ENCODE peak calls at places on chromosomes 7 and 10, in ten cellular contexts. W is heart left ventricle, J is brain microvascular endothelial cell, C is spleen, I is pancreas, N is BJ, O is psoas muscle, P is AG09309, G is GM12864, T is kidney. D is an unnamed sample.
A peak's percentile ranks its signal among the peaks of the same experiment; 100 is the strongest.

GRCh38 chr10:65802391-65802790 is 1123.4 kb upstream of the LRRTM3 start:
- DNase-seq in W (no peak), J (no peak), C (no peak), I (no peak), N (no peak), O (no peak), P (no peak), G (no peak), T (no peak), D (no peak)

GRCh38 chr7:148587076-148587475 is 3.5 kb upstream of the C7orf33 start:
- DNase-seq in W (no peak), J (no peak), C (no peak), I (no peak), N (no peak), O (no peak), P (no peak), G (no peak), T (no peak), D (no peak)

GRCh38 chr7:158588085-158588877 is 658 bp upstream of the PTPRN2 start:
- DNase-seq in W (no peak), J (no peak), C (no peak), I (no peak), N (no peak), O (no peak), P (no peak), G (no peak), T (peak; percentile 65), D (no peak)

GRCh38 chr7:92246363-92247101 is 758 bp downstream of the ANKIB1 start:
- DNase-seq in W (peak; percentile 19), J (no peak), C (peak; percentile 81), I (no peak), N (no peak), O (no peak), P (no peak), G (no peak), T (no peak), D (no peak)

GRCh38 chr10:8628351-8628750 is 573.9 kb downstream of the GATA3 start:
- DNase-seq in W (no peak), J (no peak), C (no peak), I (no peak), N (no peak), O (no peak), P (no peak), G (no peak), T (no peak), D (no peak)

GRCh38 chr7:136884492-136884891 is 16.0 kb downstream of the CHRM2 start:
- DNase-seq in W (no peak), J (no peak), C (no peak), I (no peak), N (no peak), O (no peak), P (no peak), G (no peak), T (no peak), D (no peak)

GRCh38 chr10:79073784-79074432 is 5.1 kb downstream of the ZMIZ1 start:
- DNase-seq in W (no peak), J (peak; percentile 40), C (no peak), I (peak; percentile 61), N (no peak), O (peak; percentile 73), P (no peak), G (no peak), T (peak; percentile 87), D (no peak)

GRCh38 chr7:43787771-43788170 is 29.3 kb downstream of the BLVRA start:
- DNase-seq in W (no peak), J (no peak), C (no peak), I (no peak), N (no peak), O (no peak), P (no peak), G (no peak), T (no peak), D (no peak)

GRCh38 chr10:121007264-121007663 is 156.1 kb downstream of the WDR11 start:
- DNase-seq in W (no peak), J (no peak), C (no peak), I (no peak), N (no peak), O (no peak), P (no peak), G (no peak), T (no peak), D (no peak)

GRCh38 chr10:80617807-80618206 is 80.1 kb downstream of the SH2D4B start:
- DNase-seq in W (no peak), J (no peak), C (no peak), I (no peak), N (no peak), O (no peak), P (no peak), G (no peak), T (no peak), D (no peak)

GRCh38 chr10:90969947-90970673 is 49.2 kb upstream of the ANKRD1 start:
- DNase-seq in W (no peak), J (peak; percentile 46), C (no peak), I (no peak), N (peak; percentile 31), O (no peak), P (peak; percentile 55), G (no peak), T (no peak), D (peak; percentile 40)
- H3K4me3 ChIP-seq in W (no peak overlapping the region), J (no peak overlapping the region), C (no peak overlapping the region), I (no peak overlapping the region), N (no peak overlapping the region), O (peak overlapping the region; percentile 23), P (no peak overlapping the region), G (no peak overlapping the region), T (no peak overlapping the region), D (no peak overlapping the region)

GRCh38 chr7:31476073-31476745 is 37.7 kb upstream of the ITPRID1 start:
- DNase-seq in W (no peak), J (no peak), C (no peak), I (no peak), N (no peak), O (no peak), P (no peak), G (no peak), T (no peak), D (no peak)
- TF ChIP-seq CTCF in W (no peak), J (peak; percentile 6), C (no peak), I (no peak), N (no peak), O (no peak), P (no peak), G (no peak), T (no peak), D (peak; percentile 27)

DNA sequence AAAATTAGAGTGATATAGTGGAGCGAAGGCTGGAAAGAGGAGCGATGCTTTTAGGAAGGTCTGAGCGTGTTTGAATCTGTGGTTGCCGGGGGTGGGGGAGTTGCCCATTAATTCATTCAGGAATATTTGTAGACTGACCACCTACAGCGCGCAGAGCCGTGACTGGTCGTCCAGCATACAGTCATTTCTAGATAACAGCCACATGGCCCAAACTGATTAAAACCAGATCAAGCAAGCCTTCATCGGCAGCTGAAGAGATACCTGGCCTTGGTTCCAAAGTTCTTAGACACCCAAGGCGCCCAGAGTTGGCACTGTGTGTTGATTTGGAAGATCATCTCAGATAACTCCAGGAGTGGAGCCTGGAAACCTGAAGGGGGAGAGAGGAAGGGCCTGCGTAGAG is 1.7 kb downstream of the PROSER2 start:
- DNase-seq in W (no peak), J (no peak), C (no peak), I (no peak), N (no peak), O (no peak), P (no peak), G (no peak), T (no peak), D (no peak)
- H3K4me3 ChIP-seq in W (no peak overlapping the region), J (no peak overlapping the region), C (no peak overlapping the region), I (peak overlapping the region; percentile 94), N (no peak overlapping the region), O (no peak overlapping the region), P (no peak overlapping the region), G (no peak overlapping the region), T (peak overlapping the region; percentile 33), D (no peak overlapping the region)

GRCh38 chr7:6447589-6448210 is at the start of gene DAGLB:
- DNase-seq in W (peak; percentile 93), J (peak; percentile 80), C (peak; percentile 99), I (peak; percentile 90), N (peak; percentile 50), O (peak; percentile 98), P (peak; percentile 40), G (peak; percentile 78), T (peak; percentile 98), D (peak; percentile 46)
- TF ChIP-seq CTCF in W (no peak), J (no peak), C (no peak), I (no peak), N (no peak), O (no peak), P (no peak), G (no peak), T (no peak), D (no peak)